ENCODE peak calls at places on chromosomes 11 and 22, in six cellular contexts. One of them, this sample, is unnamed.

GRCh38 chr11:112345708-112346107 is 85.0 kb upstream of the PLET1 start:
- DNase-seq in activated CD4-positive, CD25-positive, alpha-beta regulatory T cell: no peak
- DNase-seq in foreskin fibroblast: no peak
- DNase-seq in OCI-LY7: no peak
- DNase-seq in iPS-NIHi11: peak
- DNase-seq in substantia nigra: no peak
- DNase-seq in this sample: peak

GRCh38 chr11:127074151-127074761 is 73.7 kb upstream of the KIRREL3 start:
- DNase-seq in activated CD4-positive, CD25-positive, alpha-beta regulatory T cell: no peak
- DNase-seq in foreskin fibroblast: peak
- DNase-seq in OCI-LY7: peak
- DNase-seq in iPS-NIHi11: peak
- DNase-seq in substantia nigra: no peak
- DNase-seq in this sample: peak

GRCh38 chr11:47104337-47104950 is 72.2 kb downstream of the ARFGAP2 start:
- DNase-seq in activated CD4-positive, CD25-positive, alpha-beta regulatory T cell: no peak
- DNase-seq in foreskin fibroblast: peak
- DNase-seq in OCI-LY7: peak
- DNase-seq in iPS-NIHi11: peak
- DNase-seq in substantia nigra: no peak
- DNase-seq in this sample: no peak

GRCh38 chr22:19943665-19944026 is 2.0 kb upstream of the TXNRD2 start:
- DNase-seq in activated CD4-positive, CD25-positive, alpha-beta regulatory T cell: no peak
- DNase-seq in foreskin fibroblast: peak
- DNase-seq in OCI-LY7: peak
- DNase-seq in iPS-NIHi11: no peak
- DNase-seq in substantia nigra: no peak
- DNase-seq in this sample: no peak

GRCh38 chr11:124670732-124671131 is 2.8 kb downstream of the SIAE start:
- DNase-seq in activated CD4-positive, CD25-positive, alpha-beta regulatory T cell: no peak
- DNase-seq in foreskin fibroblast: no peak
- DNase-seq in OCI-LY7: peak
- DNase-seq in iPS-NIHi11: no peak
- DNase-seq in substantia nigra: no peak
- DNase-seq in this sample: no peak

GRCh38 chr11:61587541-61587941 is 6.7 kb upstream of the SYT7 start:
- DNase-seq in activated CD4-positive, CD25-positive, alpha-beta regulatory T cell: no peak
- DNase-seq in foreskin fibroblast: no peak
- DNase-seq in OCI-LY7: no peak
- DNase-seq in iPS-NIHi11: peak
- DNase-seq in substantia nigra: no peak
- DNase-seq in this sample: peak

GRCh38 chr11:29616611-29617010 is 400.2 kb downstream of the KCNA4 start:
- DNase-seq in activated CD4-positive, CD25-positive, alpha-beta regulatory T cell: no peak
- DNase-seq in foreskin fibroblast: no peak
- DNase-seq in OCI-LY7: no peak
- DNase-seq in iPS-NIHi11: no peak
- DNase-seq in substantia nigra: no peak
- DNase-seq in this sample: peak

GRCh38 chr22:32842486-32842885 is 41.0 kb downstream of the TIMP3 start:
- DNase-seq in activated CD4-positive, CD25-positive, alpha-beta regulatory T cell: no peak
- DNase-seq in foreskin fibroblast: no peak
- DNase-seq in OCI-LY7: no peak
- DNase-seq in iPS-NIHi11: no peak
- DNase-seq in substantia nigra: no peak
- DNase-seq in this sample: no peak

GRCh38 chr11:33475999-33476398 is 218.8 kb downstream of the HIPK3 start:
- DNase-seq in activated CD4-positive, CD25-positive, alpha-beta regulatory T cell: no peak
- DNase-seq in foreskin fibroblast: peak
- DNase-seq in OCI-LY7: peak
- DNase-seq in iPS-NIHi11: no peak
- DNase-seq in substantia nigra: no peak
- DNase-seq in this sample: peak

GRCh38 chr11:105667441-105667840 is 57.6 kb downstream of the GRIA4 start:
- DNase-seq in activated CD4-positive, CD25-positive, alpha-beta regulatory T cell: no peak
- DNase-seq in foreskin fibroblast: no peak
- DNase-seq in OCI-LY7: no peak
- DNase-seq in iPS-NIHi11: no peak
- DNase-seq in substantia nigra: no peak
- DNase-seq in this sample: no peak

GRCh38 chr11:124799384-124800225 is 601 bp downstream of the MSANTD2 start:
- DNase-seq in activated CD4-positive, CD25-positive, alpha-beta regulatory T cell: peak
- DNase-seq in foreskin fibroblast: peak
- DNase-seq in OCI-LY7: peak
- DNase-seq in iPS-NIHi11: peak
- DNase-seq in substantia nigra: no peak
- DNase-seq in this sample: peak

GRCh38 chr11:19594326-19594725 is 118.3 kb upstream of the NAV2 start:
- DNase-seq in activated CD4-positive, CD25-positive, alpha-beta regulatory T cell: no peak
- DNase-seq in foreskin fibroblast: peak
- DNase-seq in OCI-LY7: no peak
- DNase-seq in iPS-NIHi11: no peak
- DNase-seq in substantia nigra: no peak
- DNase-seq in this sample: no peak

GRCh38 chr11:47186937-47187681 is 875 bp upstream of the PACSIN3 start:
- DNase-seq in activated CD4-positive, CD25-positive, alpha-beta regulatory T cell: no peak
- DNase-seq in foreskin fibroblast: peak
- DNase-seq in OCI-LY7: no peak
- DNase-seq in iPS-NIHi11: peak
- DNase-seq in substantia nigra: no peak
- DNase-seq in this sample: peak

GRCh38 chr11:66316849-66317251 is at the start of gene CD248:
- DNase-seq in activated CD4-positive, CD25-positive, alpha-beta regulatory T cell: no peak
- DNase-seq in foreskin fibroblast: peak
- DNase-seq in OCI-LY7: no peak
- DNase-seq in iPS-NIHi11: peak
- DNase-seq in substantia nigra: no peak
- DNase-seq in this sample: peak

GRCh38 chr22:33921576-33922181 is 1.4 kb upstream of the LARGE1 start:
- DNase-seq in activated CD4-positive, CD25-positive, alpha-beta regulatory T cell: no peak
- DNase-seq in foreskin fibroblast: peak
- DNase-seq in OCI-LY7: peak
- DNase-seq in iPS-NIHi11: peak
- DNase-seq in substantia nigra: peak
- DNase-seq in this sample: peak

This sample was measured in cardiac muscle cell.